ENCODE peak calls at places on chromosomes 12 and 14, in eight cellular contexts. P is mucosa of descending colon, D is fibroblast of mammary gland, B is foreskin fibroblast, J is WTC11, L is BJ, Y is GM10248, H is tibial artery. F is an unnamed sample.

GRCh38 chr14:99436247-99437180 is 44.1 kb downstream of the SETD3 start:
- DNase-seq in P (no peak), D (no peak), B (no peak), J (no peak), L (no peak), Y (no peak), H (no peak), F (no peak)

GRCh38 chr12:63319936-63320633 is 169.1 kb upstream of the AVPR1A start:
- DNase-seq in P (no peak), D (no peak), B (peak; percentile 26), J (no peak), L (no peak), Y (no peak), H (no peak), F (no peak)

GRCh38 chr12:95548539-95549391 is 2.5 kb downstream of the USP44 start:
- DNase-seq in P (peak; percentile 55), D (no peak), B (peak; percentile 70), J (peak; percentile 71), L (no peak), Y (peak; percentile 46), H (no peak), F (peak; percentile 62)

GRCh38 chr12:48978291-48978740 is at the start of gene WNT1:
- DNase-seq in P (no peak), D (no peak), B (peak; percentile 30), J (peak; percentile 33), L (no peak), Y (no peak), H (no peak), F (no peak)

GRCh38 chr14:104328607-104329006 is 190.2 kb downstream of the KIF26A start:
- DNase-seq in P (no peak), D (no peak), B (no peak), J (no peak), L (no peak), Y (no peak), H (no peak), F (no peak)

GRCh38 chr14:22552001-22552826 is 36.8 kb downstream of the DAD1 start:
- DNase-seq in P (no peak), D (no peak), B (no peak), J (no peak), L (no peak), Y (no peak), H (no peak), F (no peak)

GRCh38 chr12:65546528-65546927 is 268.0 kb downstream of the MSRB3 start:
- DNase-seq in P (no peak), D (no peak), B (no peak), J (no peak), L (no peak), Y (no peak), H (no peak), F (no peak)

GRCh38 chr12:25755681-25756260 is 202.7 kb upstream of the LMNTD1 start:
- DNase-seq in P (no peak), D (no peak), B (peak; percentile 37), J (no peak), L (no peak), Y (no peak), H (no peak), F (no peak)

GRCh38 chr14:31154956-31155355 is 52.6 kb downstream of the HECTD1 start:
- DNase-seq in P (no peak), D (peak; percentile 60), B (peak; percentile 25), J (no peak), L (no peak), Y (no peak), H (no peak), F (no peak)

GRCh38 chr12:67818379-67819001 is 169.9 kb downstream of the DYRK2 start:
- DNase-seq in P (no peak), D (no peak), B (no peak), J (no peak), L (no peak), Y (no peak), H (no peak), F (no peak)

GRCh38 chr12:47396902-47397663 is 308.7 kb downstream of the RPAP3 start:
- DNase-seq in P (no peak), D (no peak), B (no peak), J (no peak), L (no peak), Y (no peak), H (no peak), F (no peak)

GRCh38 chr12:5720405-5721045 is 224.5 kb downstream of the ANO2 start:
- DNase-seq in P (no peak), D (no peak), B (no peak), J (no peak), L (no peak), Y (no peak), H (no peak), F (no peak)

GRCh38 chr14:60862283-60862682 is 118.6 kb downstream of the TRMT5 start:
- DNase-seq in P (peak; percentile 52), D (peak; percentile 43), B (peak; percentile 68), J (no peak), L (peak; percentile 12), Y (no peak), H (peak; percentile 54), F (no peak)

GRCh38 chr12:109827566-109828550 is 5.3 kb downstream of the TRPV4 start:
- DNase-seq in P (no peak), D (peak; percentile 28), B (no peak), J (no peak), L (no peak), Y (no peak), H (peak; percentile 63), F (no peak)

GRCh38 chr12:125983094-125983783 is 918.0 kb downstream of the AACS start:
- DNase-seq in P (peak; percentile 35), D (no peak), B (peak; percentile 11), J (no peak), L (no peak), Y (no peak), H (no peak), F (no peak)

GRCh38 chr14:64303471-64303917 is 9.3 kb upstream of the ESR2 start:
- DNase-seq in P (no peak), D (peak; percentile 69), B (peak; percentile 73), J (no peak), L (no peak), Y (peak; percentile 77), H (no peak), F (peak; percentile 70)

GRCh38 chr14:64296561-64296960 is 2.4 kb upstream of the ESR2 start:
- DNase-seq in P (no peak), D (peak; percentile 57), B (peak; percentile 54), J (no peak), L (no peak), Y (no peak), H (no peak), F (no peak)

GRCh38 chr14:64293976-64294671 is at the start of gene ESR2:
- DNase-seq in P (peak; percentile 47), D (peak; percentile 37), B (peak; percentile 53), J (peak; percentile 58), L (no peak), Y (peak; percentile 59), H (no peak), F (peak; percentile 64)

GRCh38 chr14:64294672-64295413 is 672 bp upstream of the ESR2 start:
- DNase-seq in P (peak; percentile 87), D (peak; percentile 56), B (peak; percentile 67), J (peak; percentile 93), L (no peak), Y (peak; percentile 88), H (no peak), F (peak; percentile 90)

DNA sequence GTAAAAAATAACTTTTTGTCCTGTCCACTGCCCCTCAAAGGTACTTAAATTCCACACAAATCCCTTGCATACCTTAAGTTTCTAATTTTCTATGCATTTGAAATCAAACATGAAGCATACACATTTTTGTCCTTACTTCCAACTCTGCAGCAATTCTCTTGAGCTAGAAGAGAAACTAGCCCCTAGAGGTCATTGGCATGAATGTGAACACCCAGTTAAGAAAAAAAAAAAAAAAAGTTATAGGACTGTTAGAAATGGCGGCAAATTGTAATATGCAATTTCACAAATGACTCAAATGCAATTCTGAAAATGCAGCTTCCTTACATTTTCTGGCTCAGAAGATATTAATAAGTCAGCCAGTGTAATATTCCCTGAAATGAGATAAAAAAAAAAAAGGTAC is 4.6 kb upstream of the ESR2 start:
- DNase-seq in P (no peak), D (peak; percentile 5), B (peak; percentile 13), J (no peak), L (no peak), Y (no peak), H (no peak), F (no peak)
- TF ChIP-seq CTCF in P (no peak), D (no peak), B (no peak), J (no peak), L (no peak), Y (no peak), H (no peak), F (no peak)

DNA sequence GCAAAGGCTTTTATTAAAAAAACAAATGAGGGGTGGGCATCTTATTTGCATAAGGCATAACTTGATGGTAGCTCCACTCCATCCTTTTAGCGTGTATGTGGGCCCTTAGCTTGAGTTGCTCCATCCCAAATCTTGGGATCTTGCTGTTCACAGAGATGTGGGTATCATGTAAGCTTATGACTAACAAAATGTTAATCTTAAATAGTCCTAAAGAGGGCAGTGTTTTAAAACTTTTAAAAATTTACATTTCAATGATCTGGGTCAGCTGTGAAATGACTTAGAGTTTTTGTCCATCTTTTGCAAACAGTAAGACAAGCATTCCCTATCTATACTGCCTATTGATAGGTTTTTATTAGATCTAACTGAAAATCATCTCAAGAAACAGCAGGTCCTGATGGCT is 86.0 kb downstream of the SLCO1A2 start:
- DNase-seq in P (no peak), D (peak; percentile 11), B (peak; percentile 1), J (no peak), L (no peak), Y (no peak), H (no peak), F (no peak)
- TF ChIP-seq CTCF in P (no peak), D (no peak), B (no peak), J (no peak), L (no peak), Y (no peak), H (no peak), F (no peak)

GRCh38 chr12:39835517-39836489 is 216.2 kb upstream of the ABCD2 start:
- DNase-seq in P (no peak), D (no peak), B (no peak), J (no peak), L (no peak), Y (no peak), H (no peak), F (no peak)

GRCh38 chr12:39831587-39832315 is 212.1 kb upstream of the ABCD2 start:
- DNase-seq in P (no peak), D (peak; percentile 7), B (peak; percentile 6), J (no peak), L (no peak), Y (no peak), H (no peak), F (no peak)

GRCh38 chr12:39830862-39831520 is 211.4 kb upstream of the ABCD2 start:
- DNase-seq in P (no peak), D (peak; percentile 59), B (peak; percentile 55), J (no peak), L (no peak), Y (no peak), H (no peak), F (no peak)
- TF ChIP-seq CTCF in P (no peak), D (no peak), B (no peak), J (no peak), L (no peak), Y (no peak), H (no peak), F (no peak)

GRCh38 chr14:92093320-92093719 is 13.1 kb downstream of the ATXN3 start:
- DNase-seq in P (no peak), D (peak; percentile 8), B (peak; percentile 36), J (no peak), L (no peak), Y (no peak), H (no peak), F (no peak)
- TF ChIP-seq CTCF in P (no peak), D (peak; percentile 16), B (no peak), J (no peak), L (no peak), Y (peak; percentile 37), H (no peak), F (peak; percentile 1)

F was measured in GM20000.